ENCODE peak calls at places on chromosomes 11 and 22, in eight cellular contexts. V is prostate gland; D is left ventricle myocardium inferior; Y is left lung; N is RWPE1; I is body of pancreas; B is CD8-positive, alpha-beta memory T cell; S is colonic mucosa. U is an unnamed sample.

GRCh38 chr22:42511401-42511891 is 8.2 kb downstream of the RRP7A start:
- DNase-seq in V (no peak), D (no peak), Y (no peak), N (no peak), I (no peak), B (no peak), S (peak), U (no peak)

GRCh38 chr11:36023922-36024321 is 80.1 kb downstream of the LDLRAD3 start:
- DNase-seq in V (no peak), D (no peak), Y (no peak), N (no peak), I (no peak), B (no peak), S (no peak), U (no peak)

GRCh38 chr11:133956650-133957633 is at the start of gene IGSF9B:
- DNase-seq in V (peak), D (peak), Y (peak), N (peak), I (peak), B (peak), S (peak), U (peak)

GRCh38 chr11:69816671-69817070 is 2.5 kb downstream of the FGF3 start:
- DNase-seq in V (no peak), D (no peak), Y (no peak), N (no peak), I (no peak), B (no peak), S (no peak), U (no peak)

GRCh38 chr11:102879801-102880200 is 5.0 kb upstream of the MMP12 start:
- DNase-seq in V (no peak), D (no peak), Y (no peak), N (no peak), I (no peak), B (no peak), S (no peak), U (no peak)

GRCh38 chr11:5280582-5281102 is 10.9 kb upstream of the HBE1 start:
- DNase-seq in V (no peak), D (peak), Y (peak), N (peak), I (peak), B (no peak), S (peak), U (no peak)

GRCh38 chr22:37804886-37805857 is 2.6 kb upstream of the GCAT start:
- DNase-seq in V (peak), D (peak), Y (peak), N (peak), I (peak), B (peak), S (peak), U (peak)

GRCh38 chr11:86749376-86749775 is 51.0 kb upstream of the PRSS23 start:
- DNase-seq in V (no peak), D (no peak), Y (no peak), N (no peak), I (no peak), B (no peak), S (no peak), U (no peak)

GRCh38 chr11:105937331-105937730 is 84.7 kb downstream of the MSANTD4 start:
- DNase-seq in V (no peak), D (no peak), Y (no peak), N (peak), I (no peak), B (no peak), S (no peak), U (no peak)

GRCh38 chr22:40534379-40535188 is 101.9 kb downstream of the MRTFA start:
- DNase-seq in V (no peak), D (no peak), Y (no peak), N (peak), I (no peak), B (no peak), S (no peak), U (no peak)

GRCh38 chr22:19968450-19968891 is 26.9 kb upstream of the TXNRD2 start:
- DNase-seq in V (no peak), D (no peak), Y (no peak), N (no peak), I (no peak), B (no peak), S (no peak), U (peak)

GRCh38 chr11:57321996-57322880 is 2.5 kb downstream of the TNKS1BP1 start:
- DNase-seq in V (peak), D (peak), Y (peak), N (peak), I (peak), B (no peak), S (peak), U (peak)

GRCh38 chr11:20821046-20821445 is 151.7 kb downstream of the NELL1 start:
- DNase-seq in V (no peak), D (no peak), Y (no peak), N (no peak), I (no peak), B (no peak), S (no peak), U (no peak)

GRCh38 chr22:38174626-38175025 is 7.0 kb downstream of the PLA2G6 start:
- DNase-seq in V (no peak), D (no peak), Y (no peak), N (no peak), I (no peak), B (no peak), S (no peak), U (no peak)

GRCh38 chr22:36659762-36660509 is 43.6 kb downstream of the CACNG2 start:
- DNase-seq in V (peak), D (peak), Y (peak), N (peak), I (peak), B (no peak), S (peak), U (peak)

GRCh38 chr11:15816996-15817395 is 539.4 kb downstream of the SOX6 start:
- DNase-seq in V (no peak), D (no peak), Y (no peak), N (no peak), I (no peak), B (no peak), S (no peak), U (no peak)

GRCh38 chr22:28711820-28712777 is 29.5 kb downstream of the CHEK2 start:
- DNase-seq in V (no peak), D (no peak), Y (no peak), N (peak), I (no peak), B (no peak), S (no peak), U (no peak)

GRCh38 chr11:1829039-1829820 is 5.6 kb upstream of the SYT8 start:
- DNase-seq in V (peak), D (no peak), Y (no peak), N (peak), I (no peak), B (no peak), S (no peak), U (peak)

GRCh38 chr11:8922691-8923090 is 10.1 kb downstream of the C11orf16 start:
- DNase-seq in V (no peak), D (no peak), Y (no peak), N (no peak), I (no peak), B (no peak), S (no peak), U (no peak)

GRCh38 chr11:128417607-128418324 is 169.6 kb downstream of the ETS1 start:
- DNase-seq in V (no peak), D (no peak), Y (no peak), N (peak), I (no peak), B (peak), S (no peak), U (no peak)

GRCh38 chr11:60950933-60951610 is 904 bp downstream of the SLC15A3 start:
- DNase-seq in V (no peak), D (peak), Y (peak), N (no peak), I (no peak), B (peak), S (no peak), U (peak)

GRCh38 chr22:17773606-17774205 is 563 bp downstream of the BID start:
- DNase-seq in V (no peak), D (peak), Y (no peak), N (peak), I (peak), B (peak), S (peak), U (peak)
- H3K27ac ChIP-seq in V (peak), D (peak), Y (peak), N (no peak), I (peak), B (peak), S (peak), U (peak)

GRCh38 chr11:68480193-68480592 is 19.6 kb downstream of the PPP6R3 start:
- DNase-seq in V (no peak), D (no peak), Y (no peak), N (no peak), I (no peak), B (no peak), S (no peak), U (no peak)

GRCh38 chr11:68479390-68479789 is 18.8 kb downstream of the PPP6R3 start:
- DNase-seq in V (no peak), D (no peak), Y (no peak), N (no peak), I (no peak), B (no peak), S (no peak), U (no peak)

GRCh38 chr11:68481579-68482240 is 21.2 kb downstream of the PPP6R3 start:
- DNase-seq in V (no peak), D (no peak), Y (no peak), N (no peak), I (no peak), B (no peak), S (no peak), U (no peak)

DNA sequence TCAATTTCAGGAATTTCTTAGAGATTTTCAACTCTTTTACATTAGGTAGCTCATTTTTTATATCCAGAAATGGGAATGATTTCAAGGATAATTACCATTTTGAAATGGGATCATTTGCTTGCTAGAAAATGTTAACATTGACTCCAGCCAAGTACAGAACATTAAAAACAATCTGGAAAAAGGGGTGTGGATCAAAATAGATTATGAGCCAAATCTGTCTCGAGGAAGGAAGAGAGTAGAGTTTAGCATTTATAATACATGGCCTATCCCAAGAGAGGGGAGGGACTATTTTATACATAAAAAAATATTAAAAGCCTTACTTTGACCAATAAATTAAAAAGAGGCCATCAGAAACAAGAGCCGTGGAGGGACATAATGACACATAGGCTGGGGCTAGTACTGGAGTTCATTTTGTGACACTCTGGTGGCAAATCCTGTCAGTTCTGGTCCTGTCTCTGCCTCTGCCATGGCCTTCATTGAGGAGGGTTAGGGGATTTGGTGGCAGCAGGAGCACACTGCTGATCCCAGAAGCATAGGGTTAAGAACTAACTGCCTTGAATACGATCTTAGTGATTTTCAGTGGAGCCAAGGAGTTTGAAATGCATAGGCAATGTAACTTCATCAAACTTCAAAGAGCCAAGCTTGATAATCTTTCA is 20.4 kb downstream of the PPP6R3 start:
- DNase-seq in V (no peak), D (no peak), Y (no peak), N (no peak), I (no peak), B (no peak), S (no peak), U (no peak)
- H3K27ac ChIP-seq in V (no peak), D (peak), Y (no peak), N (no peak), I (no peak), B (no peak), S (no peak), U (no peak)

DNA sequence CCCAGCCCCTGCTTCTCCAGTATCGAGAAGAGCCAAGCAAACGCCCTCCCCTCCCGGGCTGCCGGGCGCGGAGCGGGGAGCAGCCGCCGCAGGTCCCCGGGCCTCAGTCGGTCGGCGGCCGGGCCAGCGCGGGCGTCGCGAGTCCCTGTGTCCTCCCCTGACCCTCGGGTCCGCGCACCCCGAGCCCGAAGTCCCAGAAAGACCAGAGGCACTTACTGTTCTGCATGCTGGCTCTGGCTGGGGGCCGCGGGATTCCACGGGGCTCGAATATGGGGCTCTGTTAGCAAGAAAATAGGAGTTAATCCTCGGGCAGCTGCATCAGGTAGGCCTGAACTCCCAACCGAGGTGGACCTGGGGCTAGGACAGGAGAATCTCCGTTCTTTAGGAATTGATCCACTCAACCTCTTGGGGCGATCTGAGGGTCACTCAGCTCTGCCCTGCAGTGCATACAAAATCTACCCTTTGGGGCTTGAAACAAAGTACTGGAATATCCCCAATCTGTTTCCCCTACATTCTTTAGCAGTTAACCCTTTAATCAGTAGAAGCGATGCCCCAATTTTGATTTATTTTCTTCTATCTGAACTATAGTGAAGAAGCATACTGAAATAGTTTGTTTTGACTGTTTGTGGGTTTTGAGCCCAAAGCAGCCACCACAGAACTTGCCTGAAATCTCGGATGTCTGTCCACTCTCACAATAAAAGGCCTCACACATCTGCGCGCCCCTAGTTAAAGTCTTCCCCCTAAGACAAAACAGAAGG is 4.8 kb downstream of the PAX6 start:
- DNase-seq in V (no peak), D (no peak), Y (no peak), N (no peak), I (no peak), B (no peak), S (peak), U (no peak)
- H3K27ac ChIP-seq in V (no peak), D (no peak), Y (no peak), N (no peak), I (no peak), B (no peak), S (no peak), U (no peak)

GRCh38 chr11:6405039-6405667 is 13.7 kb downstream of the APBB1 start:
- DNase-seq in V (no peak), D (no peak), Y (no peak), N (no peak), I (peak), B (peak), S (no peak), U (no peak)
- H3K27ac ChIP-seq in V (no peak), D (no peak), Y (no peak), N (no peak), I (peak), B (no peak), S (no peak), U (no peak)

GRCh38 chr11:126468102-126468521 is 112.6 kb downstream of the ST3GAL4 start:
- DNase-seq in V (no peak), D (peak), Y (no peak), N (no peak), I (no peak), B (no peak), S (no peak), U (peak)

GRCh38 chr11:126465573-126466287 is 110.2 kb downstream of the ST3GAL4 start:
- DNase-seq in V (no peak), D (no peak), Y (no peak), N (no peak), I (no peak), B (no peak), S (no peak), U (no peak)

GRCh38 chr11:126467046-126467370 is 111.5 kb downstream of the ST3GAL4 start:
- DNase-seq in V (no peak), D (no peak), Y (no peak), N (no peak), I (no peak), B (no peak), S (no peak), U (no peak)

GRCh38 chr11:126466288-126467045 is 111.0 kb downstream of the ST3GAL4 start:
- DNase-seq in V (no peak), D (no peak), Y (no peak), N (no peak), I (no peak), B (no peak), S (no peak), U (no peak)

DNA sequence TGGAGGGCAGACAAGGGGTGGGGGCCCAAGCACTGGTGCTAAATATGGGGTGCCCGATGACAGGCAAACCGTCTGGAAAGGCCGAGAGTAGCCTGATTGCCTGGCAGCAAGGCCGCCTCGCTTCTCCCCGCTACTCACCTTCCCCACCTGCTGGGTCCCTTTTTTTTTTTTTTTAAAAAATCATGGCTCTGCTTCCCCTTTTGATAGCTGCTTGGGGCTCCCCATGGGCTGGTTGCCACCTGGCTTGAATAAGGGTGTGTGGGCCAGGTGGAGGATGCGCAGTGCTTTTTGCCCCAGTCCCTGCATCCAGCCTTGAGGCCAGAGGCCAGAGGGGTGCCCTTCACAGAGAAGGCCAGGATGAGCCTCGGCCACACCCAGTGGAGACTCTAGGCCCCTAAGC is 112.0 kb downstream of the ST3GAL4 start:
- DNase-seq in V (no peak), D (no peak), Y (no peak), N (no peak), I (no peak), B (no peak), S (no peak), U (no peak)
- H3K27ac ChIP-seq in V (no peak), D (no peak), Y (peak), N (no peak), I (no peak), B (no peak), S (no peak), U (no peak)

DNA sequence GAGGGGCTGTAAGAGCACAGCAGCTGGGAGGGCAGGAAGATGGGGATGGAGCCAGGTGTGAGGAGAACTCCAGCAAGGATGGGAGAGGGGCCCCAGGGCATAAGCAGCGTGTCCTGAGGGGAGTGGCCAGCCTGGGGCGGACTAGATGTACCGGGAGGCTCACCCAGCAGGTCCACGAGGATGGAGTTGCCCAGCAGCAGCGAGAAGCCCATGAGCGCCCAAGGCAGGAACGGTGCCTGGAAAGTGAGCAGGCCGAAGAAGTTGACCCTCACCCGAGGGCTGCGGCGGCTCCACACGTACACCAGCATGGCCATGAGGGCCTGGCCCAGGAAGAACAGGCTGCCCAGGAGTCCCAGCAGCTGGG is 1.3 kb downstream of the DERL3 start:
- DNase-seq in V (no peak), D (no peak), Y (no peak), N (no peak), I (peak), B (no peak), S (no peak), U (peak)
- H3K27ac ChIP-seq in V (no peak), D (peak), Y (no peak), N (peak), I (peak), B (no peak), S (no peak), U (no peak)

GRCh38 chr22:25844601-25845000 is 102.6 kb downstream of the MYO18B start:
- DNase-seq in V (no peak), D (no peak), Y (no peak), N (no peak), I (no peak), B (no peak), S (no peak), U (no peak)

GRCh38 chr22:25845985-25846745 is 104.2 kb downstream of the MYO18B start:
- DNase-seq in V (no peak), D (no peak), Y (no peak), N (no peak), I (no peak), B (no peak), S (no peak), U (no peak)

GRCh38 chr22:25849514-25849913 is 107.5 kb downstream of the MYO18B start:
- DNase-seq in V (no peak), D (no peak), Y (no peak), N (no peak), I (peak), B (no peak), S (no peak), U (no peak)

GRCh38 chr22:25848954-25849353 is 107.0 kb downstream of the MYO18B start:
- DNase-seq in V (no peak), D (no peak), Y (no peak), N (no peak), I (no peak), B (no peak), S (no peak), U (no peak)

DNA sequence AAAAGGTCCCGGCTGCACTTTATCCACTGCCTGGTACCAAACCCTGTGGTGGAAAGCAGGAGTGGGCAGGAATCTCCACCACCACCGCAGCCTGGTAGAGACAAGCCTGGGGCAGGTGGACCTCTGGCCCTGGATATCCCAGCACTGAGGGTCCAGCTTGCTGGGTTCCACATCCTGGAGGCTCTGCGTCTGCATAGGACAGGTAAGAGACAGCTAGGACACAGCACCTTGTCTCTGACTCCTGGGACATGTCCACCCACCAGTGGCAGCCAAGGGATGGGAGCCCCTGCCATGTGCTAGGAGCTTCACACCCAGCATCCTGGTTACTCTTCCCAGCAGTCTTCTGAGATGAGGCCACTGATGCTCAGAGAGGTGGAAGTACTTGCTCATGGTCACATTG is 105.5 kb downstream of the MYO18B start:
- DNase-seq in V (no peak), D (no peak), Y (no peak), N (no peak), I (no peak), B (no peak), S (no peak), U (no peak)
- H3K27ac ChIP-seq in V (no peak), D (no peak), Y (no peak), N (no peak), I (no peak), B (no peak), S (no peak), U (no peak)

DNA sequence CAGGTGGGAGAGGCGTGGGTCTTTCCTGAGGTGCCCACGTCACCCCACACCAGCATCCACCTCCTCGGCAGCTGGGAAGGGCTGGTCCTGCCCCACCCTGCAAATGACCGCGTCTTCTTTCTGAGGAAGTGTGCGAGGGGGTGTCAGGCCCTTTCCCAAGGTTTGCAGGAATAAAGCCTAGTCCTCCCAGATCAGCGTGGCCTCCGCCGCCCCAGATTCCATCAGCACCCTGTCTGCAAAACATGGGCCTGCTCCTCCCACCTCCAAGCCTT is 14.4 kb upstream of the SLC39A13 start:
- DNase-seq in V (no peak), D (no peak), Y (peak), N (no peak), I (no peak), B (no peak), S (no peak), U (peak)
- H3K27ac ChIP-seq in V (no peak), D (peak), Y (peak), N (no peak), I (peak), B (peak), S (peak), U (peak)

U was measured in right lobe of liver.